ENCODE peak calls at places on chromosomes 6 and 20, in seven cellular contexts. One of them, this sample, is unnamed. For H3K4me1, the result is how much of the 10 kb centered on the place peaks cover.

GRCh38 chr20:41361757-41362747 is 4.6 kb downstream of the EMILIN3 start:
- DNase-seq in K562: no peak
- DNase-seq in keratinocyte: no peak
- DNase-seq in neural progenitor cell: no peak
- DNase-seq in SK-N-SH: peak
- DNase-seq in astrocyte: no peak
- DNase-seq in HCT116: no peak
- DNase-seq in this sample: no peak

GRCh38 chr6:130432838-130433237 is 67.0 kb downstream of the TMEM200A start:
- DNase-seq in K562: no peak
- DNase-seq in keratinocyte: no peak
- DNase-seq in neural progenitor cell: no peak
- DNase-seq in SK-N-SH: no peak
- DNase-seq in astrocyte: no peak
- DNase-seq in HCT116: no peak
- DNase-seq in this sample: no peak

GRCh38 chr6:157905590-157906337 is 75.9 kb upstream of the SYNJ2 start:
- DNase-seq in K562: no peak
- DNase-seq in keratinocyte: no peak
- DNase-seq in neural progenitor cell: peak
- DNase-seq in SK-N-SH: no peak
- DNase-seq in astrocyte: no peak
- DNase-seq in HCT116: no peak
- DNase-seq in this sample: no peak

GRCh38 chr6:84449220-84449619 is 221.8 kb upstream of the CEP162 start:
- DNase-seq in K562: no peak
- DNase-seq in keratinocyte: no peak
- DNase-seq in neural progenitor cell: peak
- DNase-seq in SK-N-SH: no peak
- DNase-seq in astrocyte: no peak
- DNase-seq in HCT116: no peak
- DNase-seq in this sample: no peak

GRCh38 chr20:48568520-48568919 is 259.3 kb downstream of the PREX1 start:
- DNase-seq in K562: no peak
- DNase-seq in keratinocyte: no peak
- DNase-seq in neural progenitor cell: no peak
- DNase-seq in SK-N-SH: no peak
- DNase-seq in astrocyte: no peak
- DNase-seq in HCT116: no peak
- DNase-seq in this sample: no peak

GRCh38 chr6:138592698-138593097 is 93.4 kb upstream of the NHSL1 start:
- DNase-seq in K562: no peak
- DNase-seq in keratinocyte: no peak
- DNase-seq in neural progenitor cell: no peak
- DNase-seq in SK-N-SH: no peak
- DNase-seq in astrocyte: no peak
- DNase-seq in HCT116: no peak
- DNase-seq in this sample: no peak

GRCh38 chr6:127053032-127053908 is 65.2 kb upstream of the RSPO3 start:
- DNase-seq in K562: no peak
- DNase-seq in keratinocyte: no peak
- DNase-seq in neural progenitor cell: no peak
- DNase-seq in SK-N-SH: no peak
- DNase-seq in astrocyte: peak
- DNase-seq in HCT116: no peak
- DNase-seq in this sample: no peak

GRCh38 chr6:93017213-93017612 is 402.1 kb downstream of the EPHA7 start:
- DNase-seq in K562: no peak
- DNase-seq in keratinocyte: no peak
- DNase-seq in neural progenitor cell: peak
- DNase-seq in SK-N-SH: no peak
- DNase-seq in astrocyte: no peak
- DNase-seq in HCT116: no peak
- DNase-seq in this sample: no peak

GRCh38 chr6:105941616-105942412 is 144.3 kb upstream of the PRDM1 start:
- DNase-seq in K562: no peak
- DNase-seq in keratinocyte: no peak
- DNase-seq in neural progenitor cell: no peak
- DNase-seq in SK-N-SH: no peak
- DNase-seq in astrocyte: no peak
- DNase-seq in HCT116: no peak
- DNase-seq in this sample: no peak

GRCh38 chr6:79466222-79466834 is 70.9 kb downstream of the LCA5 start:
- DNase-seq in K562: no peak
- DNase-seq in keratinocyte: no peak
- DNase-seq in neural progenitor cell: peak
- DNase-seq in SK-N-SH: peak
- DNase-seq in astrocyte: no peak
- DNase-seq in HCT116: peak
- DNase-seq in this sample: no peak

GRCh38 chr6:45586216-45587171 is 208.8 kb upstream of the SUPT3H start:
- DNase-seq in K562: peak
- DNase-seq in keratinocyte: peak
- DNase-seq in neural progenitor cell: peak
- DNase-seq in SK-N-SH: no peak
- DNase-seq in astrocyte: no peak
- DNase-seq in HCT116: no peak
- DNase-seq in this sample: no peak

GRCh38 chr20:3778976-3779375 is 2.3 kb downstream of the SPEF1 start:
- DNase-seq in K562: no peak
- DNase-seq in keratinocyte: no peak
- DNase-seq in neural progenitor cell: no peak
- DNase-seq in SK-N-SH: no peak
- DNase-seq in astrocyte: no peak
- DNase-seq in HCT116: no peak
- DNase-seq in this sample: no peak

GRCh38 chr20:41178904-41179432 is 41.6 kb downstream of the PLCG1 start:
- DNase-seq in K562: no peak
- DNase-seq in keratinocyte: no peak
- DNase-seq in neural progenitor cell: peak
- DNase-seq in SK-N-SH: no peak
- DNase-seq in astrocyte: no peak
- DNase-seq in HCT116: no peak
- DNase-seq in this sample: no peak

GRCh38 chr20:385448-385847 is 4.9 kb downstream of the TRIB3 start:
- DNase-seq in K562: no peak
- DNase-seq in keratinocyte: no peak
- DNase-seq in neural progenitor cell: no peak
- DNase-seq in SK-N-SH: no peak
- DNase-seq in astrocyte: no peak
- DNase-seq in HCT116: no peak
- DNase-seq in this sample: no peak

GRCh38 chr6:119832411-119832810 is 482.9 kb upstream of the MAN1A1 start:
- DNase-seq in K562: no peak
- DNase-seq in keratinocyte: no peak
- DNase-seq in neural progenitor cell: no peak
- DNase-seq in SK-N-SH: no peak
- DNase-seq in astrocyte: no peak
- DNase-seq in HCT116: no peak
- DNase-seq in this sample: no peak

GRCh38 chr6:135086414-135086764 is 31.8 kb upstream of the HBS1L start:
- DNase-seq in K562: no peak
- DNase-seq in keratinocyte: no peak
- DNase-seq in neural progenitor cell: no peak
- DNase-seq in SK-N-SH: no peak
- DNase-seq in astrocyte: no peak
- DNase-seq in HCT116: no peak
- DNase-seq in this sample: no peak

GRCh38 chr6:53441761-53442160 is 93.0 kb upstream of the ELOVL5 start:
- DNase-seq in K562: no peak
- DNase-seq in keratinocyte: no peak
- DNase-seq in neural progenitor cell: no peak
- DNase-seq in SK-N-SH: no peak
- DNase-seq in astrocyte: peak
- DNase-seq in HCT116: no peak
- DNase-seq in this sample: no peak

DNA sequence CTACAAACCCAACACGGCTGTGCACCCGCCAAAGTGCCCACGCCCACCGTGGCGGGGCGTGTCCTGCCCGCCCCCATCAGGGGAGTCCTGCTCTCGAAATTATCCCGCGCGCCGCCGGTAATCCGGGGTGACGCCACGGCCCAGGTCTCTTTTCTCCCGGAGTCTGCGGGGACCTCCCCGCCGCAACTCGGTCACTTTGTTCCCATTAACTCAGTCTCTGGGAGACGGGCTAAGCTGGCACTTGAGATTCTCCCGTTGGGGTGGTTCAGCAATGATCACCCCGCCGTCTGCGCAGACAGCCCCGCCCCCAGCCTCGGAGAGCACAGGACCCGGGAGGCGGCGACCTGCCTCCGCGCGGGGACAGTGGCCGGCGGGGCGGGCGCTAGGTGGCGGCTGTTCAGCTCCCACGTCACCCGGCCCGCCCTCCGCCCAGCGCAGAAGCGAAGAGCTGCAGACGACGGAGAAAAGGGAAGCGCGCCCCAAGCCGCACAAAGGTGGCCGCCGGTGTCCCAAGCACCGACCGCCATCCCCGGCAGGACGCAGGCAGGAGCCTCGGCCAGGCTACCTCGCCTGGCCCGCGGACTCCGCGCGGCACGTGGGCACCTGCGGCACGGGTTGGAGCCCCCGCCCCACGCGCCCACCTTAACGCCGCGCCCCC is 31.5 kb downstream of the SF3B5 start:
- DNase-seq in K562: peak
- DNase-seq in keratinocyte: no peak
- DNase-seq in neural progenitor cell: peak
- DNase-seq in SK-N-SH: peak
- DNase-seq in astrocyte: no peak
- DNase-seq in HCT116: peak
- DNase-seq in this sample: peak
- TF ChIP-seq CTCF in K562: peak
- TF ChIP-seq CTCF in keratinocyte: peak
- TF ChIP-seq CTCF in neural progenitor cell: peak
- TF ChIP-seq CTCF in SK-N-SH: peak
- TF ChIP-seq CTCF in astrocyte: no peak
- TF ChIP-seq CTCF in HCT116: no peak
- TF ChIP-seq CTCF in this sample: no peak

GRCh38 chr6:3260296-3260695 is 1.5 kb downstream of the PSMG4 start:
- DNase-seq in K562: no peak
- DNase-seq in keratinocyte: no peak
- DNase-seq in neural progenitor cell: no peak
- DNase-seq in SK-N-SH: no peak
- DNase-seq in astrocyte: no peak
- DNase-seq in HCT116: no peak
- DNase-seq in this sample: no peak
- H3K9ac ChIP-seq in K562: peak
- H3K9ac ChIP-seq in keratinocyte: no peak
- H3K9ac ChIP-seq in neural progenitor cell: no peak
- H3K9ac ChIP-seq in SK-N-SH: no peak
- H3K9ac ChIP-seq in astrocyte: no peak
- H3K9ac ChIP-seq in HCT116: peak
- H3K9ac ChIP-seq in this sample: no peak

GRCh38 chr6:125945378-125946141 is 11.0 kb upstream of the HINT3 start:
- DNase-seq in K562: peak
- DNase-seq in keratinocyte: no peak
- DNase-seq in neural progenitor cell: no peak
- DNase-seq in SK-N-SH: no peak
- DNase-seq in astrocyte: peak
- DNase-seq in HCT116: no peak
- DNase-seq in this sample: no peak

GRCh38 chr6:125949069-125949468 is 7.5 kb upstream of the HINT3 start:
- DNase-seq in K562: peak
- DNase-seq in keratinocyte: no peak
- DNase-seq in neural progenitor cell: no peak
- DNase-seq in SK-N-SH: no peak
- DNase-seq in astrocyte: no peak
- DNase-seq in HCT116: no peak
- DNase-seq in this sample: no peak

GRCh38 chr6:125948455-125948854 is 8.1 kb upstream of the HINT3 start:
- DNase-seq in K562: peak
- DNase-seq in keratinocyte: no peak
- DNase-seq in neural progenitor cell: no peak
- DNase-seq in SK-N-SH: no peak
- DNase-seq in astrocyte: no peak
- DNase-seq in HCT116: no peak
- DNase-seq in this sample: no peak

GRCh38 chr6:125944896-125945295 is 11.7 kb upstream of the HINT3 start:
- DNase-seq in K562: no peak
- DNase-seq in keratinocyte: no peak
- DNase-seq in neural progenitor cell: no peak
- DNase-seq in SK-N-SH: no peak
- DNase-seq in astrocyte: no peak
- DNase-seq in HCT116: no peak
- DNase-seq in this sample: no peak

DNA sequence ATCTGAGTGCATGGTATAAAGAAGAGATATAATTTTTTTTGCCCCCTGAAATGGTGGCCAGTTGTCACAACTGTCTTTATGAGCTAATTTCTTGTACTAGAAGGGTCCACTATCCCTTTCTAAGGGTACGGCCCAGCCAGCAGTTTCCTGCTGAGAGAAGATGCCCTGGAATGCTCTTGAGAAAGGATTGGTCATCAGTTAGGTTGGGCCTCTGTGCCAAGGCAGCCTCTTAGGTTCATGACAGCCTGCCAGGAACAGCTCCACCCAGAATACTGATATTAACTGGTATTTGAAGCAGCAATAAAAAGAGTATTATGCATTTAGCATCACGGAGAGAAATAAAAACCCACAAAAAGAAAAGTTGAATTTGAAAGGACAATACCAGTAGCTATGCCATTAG is 9.0 kb upstream of the HINT3 start:
- DNase-seq in K562: no peak
- DNase-seq in keratinocyte: no peak
- DNase-seq in neural progenitor cell: no peak
- DNase-seq in SK-N-SH: no peak
- DNase-seq in astrocyte: peak
- DNase-seq in HCT116: no peak
- DNase-seq in this sample: no peak
- H3K4me1 ChIP-seq in K562: half or more
- H3K4me1 ChIP-seq in keratinocyte: half or more
- H3K4me1 ChIP-seq in neural progenitor cell: under half
- H3K4me1 ChIP-seq in SK-N-SH: under half
- H3K4me1 ChIP-seq in astrocyte: under half
- H3K4me1 ChIP-seq in HCT116: under half
- H3K4me1 ChIP-seq in this sample: under half

GRCh38 chr6:149364558-149364957 is 35.5 kb upstream of the SUMO4 start:
- DNase-seq in K562: no peak
- DNase-seq in keratinocyte: no peak
- DNase-seq in neural progenitor cell: no peak
- DNase-seq in SK-N-SH: no peak
- DNase-seq in astrocyte: no peak
- DNase-seq in HCT116: no peak
- DNase-seq in this sample: no peak

GRCh38 chr6:149368065-149368464 is 32.0 kb upstream of the SUMO4 start:
- DNase-seq in K562: no peak
- DNase-seq in keratinocyte: no peak
- DNase-seq in neural progenitor cell: no peak
- DNase-seq in SK-N-SH: no peak
- DNase-seq in astrocyte: no peak
- DNase-seq in HCT116: no peak
- DNase-seq in this sample: no peak

GRCh38 chr6:149363154-149363553 is 36.9 kb upstream of the SUMO4 start:
- DNase-seq in K562: no peak
- DNase-seq in keratinocyte: no peak
- DNase-seq in neural progenitor cell: no peak
- DNase-seq in SK-N-SH: no peak
- DNase-seq in astrocyte: no peak
- DNase-seq in HCT116: peak
- DNase-seq in this sample: no peak

GRCh38 chr6:149365197-149365596 is 34.9 kb upstream of the SUMO4 start:
- DNase-seq in K562: no peak
- DNase-seq in keratinocyte: no peak
- DNase-seq in neural progenitor cell: no peak
- DNase-seq in SK-N-SH: no peak
- DNase-seq in astrocyte: no peak
- DNase-seq in HCT116: no peak
- DNase-seq in this sample: no peak

GRCh38 chr6:149366237-149366921 is 33.7 kb upstream of the SUMO4 start:
- DNase-seq in K562: no peak
- DNase-seq in keratinocyte: no peak
- DNase-seq in neural progenitor cell: no peak
- DNase-seq in SK-N-SH: no peak
- DNase-seq in astrocyte: no peak
- DNase-seq in HCT116: no peak
- DNase-seq in this sample: no peak
- TF ChIP-seq CTCF in K562: no peak
- TF ChIP-seq CTCF in keratinocyte: no peak
- TF ChIP-seq CTCF in neural progenitor cell: no peak
- TF ChIP-seq CTCF in SK-N-SH: no peak
- TF ChIP-seq CTCF in astrocyte: no peak
- TF ChIP-seq CTCF in HCT116: no peak
- TF ChIP-seq CTCF in this sample: no peak